ENCODE peak calls at places on chromosomes 6 and 20, in five cellular contexts. V, B, L, R and S are unnamed samples.

GRCh38 chr6:142262231-142262630 is 39.6 kb upstream of the ADGRG6 start:
- DNase-seq in R (no peak), V (no peak), L (no peak), B (no peak), S (no peak)

GRCh38 chr6:3330199-3330598 is 71.5 kb downstream of the PSMG4 start:
- DNase-seq in L (no peak), V (peak; percentile 69), R (no peak), B (peak; percentile 41), S (no peak)

GRCh38 chr20:9374480-9374879 is 139.9 kb upstream of the LAMP5 start:
- DNase-seq in R (peak; percentile 5), V (no peak), L (no peak), B (no peak), S (no peak)

GRCh38 chr6:161482517-161482903 is 208.6 kb upstream of the AGPAT4 start:
- DNase-seq in L (no peak), B (no peak), R (no peak), V (no peak), S (no peak)

GRCh38 chr6:75483136-75483952 is 10.3 kb downstream of the FILIP1 start:
- DNase-seq in L (no peak), B (no peak), V (no peak), R (no peak), S (no peak)

GRCh38 chr6:83546636-83547035 is 34.3 kb downstream of the PRSS35 start:
- DNase-seq in L (no peak), V (no peak), B (no peak), R (no peak), S (no peak)

GRCh38 chr6:137237413-137238170 is 18.4 kb upstream of the IFNGR1 start:
- DNase-seq in V (no peak), B (no peak), L (no peak), R (peak; percentile 90), S (no peak)

GRCh38 chr6:129859524-129859923 is 1.6 kb downstream of the TMEM244 start:
- DNase-seq in L (no peak), B (no peak), V (no peak), R (no peak), S (no peak)

GRCh38 chr6:3139090-3139903 is 18.0 kb downstream of the TUBB2A start:
- DNase-seq in R (peak; percentile 44), B (no peak), L (peak; percentile 50), V (no peak), S (no peak)

GRCh38 chr6:159852877-159853276 is 37.9 kb upstream of the MAS1 start:
- DNase-seq in R (peak; percentile 39), V (no peak), L (no peak), B (no peak), S (no peak)

GRCh38 chr6:84280639-84281038 is 53.2 kb upstream of the CEP162 start:
- DNase-seq in L (no peak), V (no peak), R (no peak), B (no peak), S (no peak)

GRCh38 chr6:162726997-162727346 is 594 bp downstream of the PRKN start:
- DNase-seq in R (no peak), B (no peak), V (no peak), L (no peak), S (no peak)

GRCh38 chr20:35021063-35021462 is 65.4 kb downstream of the MYH7B start:
- DNase-seq in V (no peak), L (no peak), R (peak; percentile 88), B (no peak), S (no peak)

GRCh38 chr6:9100869-9101575 is 665.7 kb upstream of the SLC35B3 start:
- DNase-seq in R (no peak), V (no peak), B (no peak), L (no peak), S (no peak)

GRCh38 chr6:152130441-152130840 is 323.0 kb downstream of the ESR1 start:
- DNase-seq in B (no peak), V (no peak), R (no peak), L (no peak), S (no peak)

GRCh38 chr20:51128198-51128597 is 105.3 kb upstream of the KCNG1 start:
- DNase-seq in V (no peak), L (no peak), R (peak; percentile 72), B (no peak), S (no peak)

GRCh38 chr6:108423982-108424695 is 129.3 kb downstream of the AFG1L start:
- DNase-seq in B (no peak), L (no peak), V (no peak), R (no peak), S (no peak)

GRCh38 chr6:68043122-68043398 is 592.0 kb upstream of the ADGRB3 start:
- DNase-seq in V (no peak), B (no peak), R (no peak), L (no peak), S (no peak)

GRCh38 chr20:5039255-5039657 is 37.9 kb upstream of the SLC23A2 start:
- DNase-seq in V (no peak), L (no peak), B (no peak), R (no peak), S (no peak)

GRCh38 chr6:137001287-137001976 is 43.3 kb downstream of the IL20RA start:
- DNase-seq in L (no peak), B (no peak), R (peak; percentile 10), V (peak; percentile 26), S (no peak)

GRCh38 chr6:100381111-100381510 is 83.6 kb downstream of the SIM1 start:
- DNase-seq in L (no peak), R (peak; percentile 35), V (no peak), B (no peak), S (no peak)

GRCh38 chr6:31094389-31094881 is 17.9 kb downstream of the C6orf15 start:
- DNase-seq in R (peak; percentile 48), V (no peak), L (no peak), B (no peak), S (no peak)

GRCh38 chr6:83092756-83093399 is 25.4 kb downstream of the DOP1A start:
- DNase-seq in V (no peak), R (peak; percentile 42), B (no peak), L (no peak), S (no peak)

GRCh38 chr6:108619431-108620197 is 58.9 kb downstream of the FOXO3 start:
- DNase-seq in V (no peak), R (no peak), L (no peak), B (no peak), S (no peak)

GRCh38 chr6:71965404-71965803 is 79.1 kb downstream of the RIMS1 start:
- DNase-seq in R (no peak), V (peak; percentile 19), B (peak; percentile 83), L (no peak), S (no peak)

GRCh38 chr6:141552031-141552430 is 580.7 kb upstream of the GJE1 start:
- DNase-seq in V (no peak), R (no peak), B (no peak), L (no peak), S (no peak)

GRCh38 chr20:62287759-62288534 is 14.8 kb upstream of the ADRM1 start:
- DNase-seq in B (no peak), V (no peak), R (no peak), L (no peak), S (no peak)

GRCh38 chr6:161091972-161092701 is 100.6 kb downstream of the MAP3K4 start:
- DNase-seq in B (no peak), L (no peak), R (no peak), V (no peak), S (no peak)

DNA sequence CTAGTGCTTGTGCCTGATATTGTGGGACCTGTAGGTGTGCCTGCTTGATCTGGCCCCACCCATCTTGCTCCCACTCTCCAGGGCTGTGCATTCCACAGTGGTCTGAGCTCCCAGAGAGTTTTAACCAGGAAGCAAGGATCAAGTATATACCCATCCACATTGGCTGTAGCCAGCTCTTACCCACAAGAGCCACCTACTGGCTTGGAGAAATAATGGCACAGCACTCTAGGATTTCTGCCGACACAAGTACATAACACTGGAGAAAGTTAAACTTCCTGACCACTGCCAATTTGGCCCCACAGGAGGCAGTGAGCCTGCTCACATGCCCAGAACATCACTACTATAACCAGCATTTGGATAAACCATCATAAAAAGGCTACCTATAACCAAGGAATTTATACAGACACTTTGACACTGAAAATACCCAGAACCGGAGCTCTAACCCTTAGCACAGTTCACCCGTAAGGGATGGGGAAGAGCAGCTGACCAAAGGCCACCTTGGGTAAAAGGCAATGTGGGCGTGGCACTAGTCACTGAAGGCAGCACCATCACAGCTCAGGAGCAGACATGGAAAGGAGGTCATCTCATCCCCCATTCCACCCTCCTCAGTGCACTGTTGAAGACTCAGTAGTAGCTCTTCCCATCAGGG is 440.4 kb downstream of the BTBD3 start:
- DNase-seq in R (peak; percentile 42), B (no peak), L (no peak), V (peak; percentile 17), S (no peak)
- TF ChIP-seq CTCF in R (peak; percentile 47), B (peak; percentile 40), L (peak; percentile 34), V (peak; percentile 26), S (peak; percentile 24)

DNA sequence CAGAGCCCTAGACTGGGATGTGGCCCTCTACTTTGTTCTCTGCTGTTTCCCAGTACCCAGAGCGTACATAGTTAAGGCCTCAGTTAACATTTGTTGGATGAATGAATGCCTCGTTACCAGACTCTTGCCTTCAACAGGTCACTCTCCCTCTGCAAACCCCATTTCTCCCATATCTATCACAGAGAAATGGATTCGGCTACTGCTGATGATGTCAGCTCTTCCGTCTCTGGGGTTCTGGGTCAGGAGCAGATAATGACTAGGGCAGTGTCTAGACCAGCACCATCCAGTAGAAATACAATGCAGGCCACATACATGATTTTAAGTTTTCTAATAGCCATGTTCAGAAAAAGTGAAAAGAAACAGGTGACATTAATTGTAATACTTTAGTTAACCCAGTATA is 47.9 kb downstream of the TOX2 start:
- DNase-seq in V (no peak), B (no peak), L (no peak), R (no peak), S (no peak)
- TF ChIP-seq CTCF in V (no peak), B (no peak), L (no peak), R (no peak), S (no peak)

GRCh38 chr20:57335392-57335791 is 5.8 kb downstream of the SPO11 start:
- DNase-seq in R (no peak), L (no peak), B (no peak), V (no peak), S (no peak)
- TF ChIP-seq CTCF in R (no peak), L (no peak), B (no peak), V (no peak), S (no peak)

GRCh38 chr20:23317081-23317480 is 33.5 kb upstream of the NXT1 start:
- DNase-seq in L (no peak), V (no peak), B (no peak), R (no peak), S (no peak)
- TF ChIP-seq CTCF in L (no peak), V (no peak), B (no peak), R (no peak), S (no peak)

DNA sequence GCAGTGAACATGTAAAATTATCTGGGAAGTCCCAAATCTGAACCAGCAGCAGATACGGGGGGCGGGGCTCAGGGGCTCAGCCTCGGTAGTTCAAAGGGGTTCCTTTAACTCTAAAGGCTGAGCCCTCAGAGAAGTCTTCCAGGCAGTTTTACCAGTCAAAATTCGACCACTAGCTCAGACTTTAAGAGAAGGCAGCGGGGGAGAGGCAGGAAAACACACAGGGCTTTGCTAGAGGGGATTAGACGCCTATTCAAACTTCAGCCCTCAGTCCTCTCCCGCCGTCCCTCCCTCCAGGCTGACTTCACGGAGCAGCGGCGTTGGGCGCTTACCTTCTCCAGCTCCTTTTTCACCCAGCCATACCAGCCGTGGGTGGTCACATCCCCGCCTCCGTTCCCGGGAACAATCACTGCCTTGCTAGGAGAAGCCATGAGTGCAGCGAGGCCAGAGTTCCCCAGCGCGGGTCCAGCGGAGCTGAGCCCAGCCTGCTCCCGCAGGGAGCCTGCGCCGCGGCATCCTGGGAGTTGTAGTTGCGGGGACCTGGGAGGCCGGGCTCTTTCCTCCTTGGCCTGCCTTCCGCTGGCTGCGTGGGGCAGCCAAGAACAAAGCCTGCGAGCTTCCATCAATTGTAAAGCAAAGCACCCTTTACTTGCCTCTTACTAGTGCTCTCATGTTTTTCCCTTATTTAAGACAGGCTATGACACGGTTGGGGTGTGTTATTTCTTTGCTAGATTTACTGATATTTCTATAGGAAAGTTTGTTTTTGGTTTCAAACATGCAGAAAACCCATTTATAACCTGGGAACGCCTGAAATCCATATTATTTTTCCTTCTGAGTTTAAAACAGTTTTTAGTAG is at the start of gene RBBP9:
- DNase-seq in L (peak; percentile 89), B (peak; percentile 92), R (peak; percentile 84), V (peak; percentile 90), S (peak; percentile 77)
- TF ChIP-seq CTCF in L (no peak), B (no peak), R (no peak), V (no peak), S (no peak)